ENCODE peak calls at places on chromosomes 11 and 22, in six cellular contexts. One of them, this sample, is unnamed.

GRCh38 chr11:78855146-78855545 is 280.5 kb upstream of the NARS2 start:
- DNase-seq in effector memory CD4-positive, alpha-beta T cell: no peak
- DNase-seq in esophagus muscularis mucosa: no peak
- DNase-seq in BE2C: no peak
- DNase-seq in left ventricle myocardium inferior: no peak
- DNase-seq in WERI-Rb-1: no peak
- DNase-seq in this sample: no peak

GRCh38 chr11:16881074-16881709 is 133.0 kb downstream of the PLEKHA7 start:
- DNase-seq in effector memory CD4-positive, alpha-beta T cell: no peak
- DNase-seq in esophagus muscularis mucosa: no peak
- DNase-seq in BE2C: no peak
- DNase-seq in left ventricle myocardium inferior: peak; percentile 65
- DNase-seq in WERI-Rb-1: peak; percentile 16
- DNase-seq in this sample: peak; percentile 77

GRCh38 chr11:15920856-15921629 is 435.3 kb downstream of the SOX6 start:
- DNase-seq in effector memory CD4-positive, alpha-beta T cell: no peak
- DNase-seq in esophagus muscularis mucosa: no peak
- DNase-seq in BE2C: no peak
- DNase-seq in left ventricle myocardium inferior: peak; percentile 46
- DNase-seq in WERI-Rb-1: no peak
- DNase-seq in this sample: no peak

GRCh38 chr11:101456812-101457211 is 127.0 kb downstream of the TRPC6 start:
- DNase-seq in effector memory CD4-positive, alpha-beta T cell: no peak
- DNase-seq in esophagus muscularis mucosa: no peak
- DNase-seq in BE2C: no peak
- DNase-seq in left ventricle myocardium inferior: no peak
- DNase-seq in WERI-Rb-1: no peak
- DNase-seq in this sample: no peak

GRCh38 chr22:27720860-27721259 is 80.7 kb downstream of the MN1 start:
- DNase-seq in effector memory CD4-positive, alpha-beta T cell: no peak
- DNase-seq in esophagus muscularis mucosa: no peak
- DNase-seq in BE2C: peak; percentile 25
- DNase-seq in left ventricle myocardium inferior: no peak
- DNase-seq in WERI-Rb-1: no peak
- DNase-seq in this sample: no peak

GRCh38 chr11:23765862-23766261 is 731.0 kb upstream of the LUZP2 start:
- DNase-seq in effector memory CD4-positive, alpha-beta T cell: no peak
- DNase-seq in esophagus muscularis mucosa: no peak
- DNase-seq in BE2C: no peak
- DNase-seq in left ventricle myocardium inferior: no peak
- DNase-seq in WERI-Rb-1: no peak
- DNase-seq in this sample: no peak

GRCh38 chr11:130278151-130278550 is 36.6 kb downstream of the ZBTB44 start:
- DNase-seq in effector memory CD4-positive, alpha-beta T cell: no peak
- DNase-seq in esophagus muscularis mucosa: no peak
- DNase-seq in BE2C: no peak
- DNase-seq in left ventricle myocardium inferior: no peak
- DNase-seq in WERI-Rb-1: no peak
- DNase-seq in this sample: no peak

GRCh38 chr11:62004473-62004872 is 37.0 kb upstream of the FTH1 start:
- DNase-seq in effector memory CD4-positive, alpha-beta T cell: no peak
- DNase-seq in esophagus muscularis mucosa: no peak
- DNase-seq in BE2C: no peak
- DNase-seq in left ventricle myocardium inferior: no peak
- DNase-seq in WERI-Rb-1: no peak
- DNase-seq in this sample: peak; percentile 59

GRCh38 chr11:47891886-47892285 is 43.7 kb upstream of the NUP160 start:
- DNase-seq in effector memory CD4-positive, alpha-beta T cell: no peak
- DNase-seq in esophagus muscularis mucosa: no peak
- DNase-seq in BE2C: no peak
- DNase-seq in left ventricle myocardium inferior: no peak
- DNase-seq in WERI-Rb-1: no peak
- DNase-seq in this sample: no peak

GRCh38 chr22:44623771-44624510 is 78.1 kb upstream of the PRR5 start:
- DNase-seq in effector memory CD4-positive, alpha-beta T cell: no peak
- DNase-seq in esophagus muscularis mucosa: no peak
- DNase-seq in BE2C: peak; percentile 57
- DNase-seq in left ventricle myocardium inferior: no peak
- DNase-seq in WERI-Rb-1: peak; percentile 75
- DNase-seq in this sample: peak; percentile 67

GRCh38 chr11:1877211-1878133 is 14.2 kb downstream of the PRR33 start:
- DNase-seq in effector memory CD4-positive, alpha-beta T cell: no peak
- DNase-seq in esophagus muscularis mucosa: no peak
- DNase-seq in BE2C: peak; percentile 54
- DNase-seq in left ventricle myocardium inferior: peak; percentile 74
- DNase-seq in WERI-Rb-1: no peak
- DNase-seq in this sample: peak; percentile 76

GRCh38 chr11:2975594-2975993 is 16.5 kb downstream of the NAP1L4 start:
- DNase-seq in effector memory CD4-positive, alpha-beta T cell: no peak
- DNase-seq in esophagus muscularis mucosa: no peak
- DNase-seq in BE2C: peak; percentile 28
- DNase-seq in left ventricle myocardium inferior: no peak
- DNase-seq in WERI-Rb-1: peak; percentile 43
- DNase-seq in this sample: no peak

GRCh38 chr11:126345759-126346585 is 9.5 kb upstream of the ST3GAL4 start:
- DNase-seq in effector memory CD4-positive, alpha-beta T cell: no peak
- DNase-seq in esophagus muscularis mucosa: no peak
- DNase-seq in BE2C: peak; percentile 78
- DNase-seq in left ventricle myocardium inferior: no peak
- DNase-seq in WERI-Rb-1: peak; percentile 64
- DNase-seq in this sample: no peak
- H3K9me3 ChIP-seq in effector memory CD4-positive, alpha-beta T cell: no peaks in the 10 kb centered on the region
- H3K9me3 ChIP-seq in esophagus muscularis mucosa: no peaks in the 10 kb centered on the region
- H3K9me3 ChIP-seq in BE2C: no peaks in the 10 kb centered on the region
- H3K9me3 ChIP-seq in left ventricle myocardium inferior: no peaks in the 10 kb centered on the region
- H3K9me3 ChIP-seq in WERI-Rb-1: no peaks in the 10 kb centered on the region
- H3K9me3 ChIP-seq in this sample: no peaks in the 10 kb centered on the region

GRCh38 chr11:124762077-124762623 is at the start of gene ESAM:
- DNase-seq in effector memory CD4-positive, alpha-beta T cell: peak; percentile 43
- DNase-seq in esophagus muscularis mucosa: peak; percentile 86
- DNase-seq in BE2C: no peak
- DNase-seq in left ventricle myocardium inferior: peak; percentile 59
- DNase-seq in WERI-Rb-1: peak; percentile 71
- DNase-seq in this sample: peak; percentile 74

GRCh38 chr11:124760806-124761205 is 1.3 kb downstream of the ESAM start:
- DNase-seq in effector memory CD4-positive, alpha-beta T cell: no peak
- DNase-seq in esophagus muscularis mucosa: peak; percentile 84
- DNase-seq in BE2C: no peak
- DNase-seq in left ventricle myocardium inferior: no peak
- DNase-seq in WERI-Rb-1: no peak
- DNase-seq in this sample: no peak

GRCh38 chr11:124762624-124763155 is 600 bp upstream of the ESAM start:
- DNase-seq in effector memory CD4-positive, alpha-beta T cell: no peak
- DNase-seq in esophagus muscularis mucosa: no peak
- DNase-seq in BE2C: no peak
- DNase-seq in left ventricle myocardium inferior: no peak
- DNase-seq in WERI-Rb-1: peak; percentile 46
- DNase-seq in this sample: no peak

GRCh38 chr11:124760205-124760652 is 1.9 kb downstream of the ESAM start:
- DNase-seq in effector memory CD4-positive, alpha-beta T cell: no peak
- DNase-seq in esophagus muscularis mucosa: peak; percentile 70
- DNase-seq in BE2C: no peak
- DNase-seq in left ventricle myocardium inferior: peak; percentile 54
- DNase-seq in WERI-Rb-1: no peak
- DNase-seq in this sample: peak; percentile 82

GRCh38 chr11:124761301-124762021 is 629 bp downstream of the ESAM start:
- DNase-seq in effector memory CD4-positive, alpha-beta T cell: no peak
- DNase-seq in esophagus muscularis mucosa: peak; percentile 45
- DNase-seq in BE2C: no peak
- DNase-seq in left ventricle myocardium inferior: peak; percentile 37
- DNase-seq in WERI-Rb-1: peak; percentile 68
- DNase-seq in this sample: no peak
- H3K4me3 ChIP-seq in effector memory CD4-positive, alpha-beta T cell: peak overlapping the region; percentile 70
- H3K4me3 ChIP-seq in esophagus muscularis mucosa: peak overlapping the region; percentile 54
- H3K4me3 ChIP-seq in BE2C: peak overlapping the region; percentile 20
- H3K4me3 ChIP-seq in left ventricle myocardium inferior: peak overlapping the region; percentile 82
- H3K4me3 ChIP-seq in WERI-Rb-1: peak overlapping the region; percentile 58
- H3K4me3 ChIP-seq in this sample: peak overlapping the region; percentile 66

DNA sequence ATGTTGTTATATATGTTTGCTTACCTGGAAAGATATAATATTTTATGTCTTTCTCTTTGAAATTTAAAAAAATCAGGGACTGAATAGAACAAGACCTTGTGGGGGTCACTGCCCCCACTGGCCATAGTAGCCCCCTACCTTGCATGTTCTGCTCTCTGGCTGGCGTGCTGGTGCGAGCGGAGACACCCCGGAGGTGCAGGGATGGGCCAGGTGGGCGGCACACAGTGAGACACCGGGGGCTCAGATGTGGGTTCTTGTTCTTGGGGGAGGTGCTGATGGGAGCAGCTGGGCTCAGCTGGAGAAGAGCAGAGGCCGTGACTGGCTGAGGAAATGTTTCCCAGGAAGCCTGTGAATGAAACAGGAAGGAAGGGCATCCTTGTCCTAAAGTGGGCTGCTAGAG is 20.2 kb downstream of the GAB4 start:
- DNase-seq in effector memory CD4-positive, alpha-beta T cell: no peak
- DNase-seq in esophagus muscularis mucosa: no peak
- DNase-seq in BE2C: no peak
- DNase-seq in left ventricle myocardium inferior: no peak
- DNase-seq in WERI-Rb-1: no peak
- DNase-seq in this sample: no peak
- H3K9me3 ChIP-seq in effector memory CD4-positive, alpha-beta T cell: no peaks in the 10 kb centered on the region
- H3K9me3 ChIP-seq in esophagus muscularis mucosa: no peaks in the 10 kb centered on the region
- H3K9me3 ChIP-seq in BE2C: no peaks in the 10 kb centered on the region
- H3K9me3 ChIP-seq in left ventricle myocardium inferior: peaks cover 22% of the 10 kb centered on the region
- H3K9me3 ChIP-seq in WERI-Rb-1: peaks cover 6% of the 10 kb centered on the region
- H3K9me3 ChIP-seq in this sample: peaks cover 14% of the 10 kb centered on the region

GRCh38 chr22:40679964-40680818 is 907 bp downstream of the MCHR1 start:
- DNase-seq in effector memory CD4-positive, alpha-beta T cell: no peak
- DNase-seq in esophagus muscularis mucosa: no peak
- DNase-seq in BE2C: peak; percentile 54
- DNase-seq in left ventricle myocardium inferior: no peak
- DNase-seq in WERI-Rb-1: peak; percentile 77
- DNase-seq in this sample: no peak
- H3K4me3 ChIP-seq in effector memory CD4-positive, alpha-beta T cell: no peak overlapping the region
- H3K4me3 ChIP-seq in esophagus muscularis mucosa: no peak overlapping the region
- H3K4me3 ChIP-seq in BE2C: peak overlapping the region; percentile 79
- H3K4me3 ChIP-seq in left ventricle myocardium inferior: peak overlapping the region; percentile 53
- H3K4me3 ChIP-seq in WERI-Rb-1: peak overlapping the region; percentile 26
- H3K4me3 ChIP-seq in this sample: no peak overlapping the region

GRCh38 chr11:57729479-57729878 is 11.8 kb upstream of the SELENOH start:
- DNase-seq in effector memory CD4-positive, alpha-beta T cell: no peak
- DNase-seq in esophagus muscularis mucosa: no peak
- DNase-seq in BE2C: no peak
- DNase-seq in left ventricle myocardium inferior: no peak
- DNase-seq in WERI-Rb-1: no peak
- DNase-seq in this sample: no peak
- H3K9me3 ChIP-seq in effector memory CD4-positive, alpha-beta T cell: no peaks in the 10 kb centered on the region
- H3K9me3 ChIP-seq in esophagus muscularis mucosa: no peaks in the 10 kb centered on the region
- H3K9me3 ChIP-seq in BE2C: no peaks in the 10 kb centered on the region
- H3K9me3 ChIP-seq in left ventricle myocardium inferior: no peaks in the 10 kb centered on the region
- H3K9me3 ChIP-seq in WERI-Rb-1: no peaks in the 10 kb centered on the region
- H3K9me3 ChIP-seq in this sample: no peaks in the 10 kb centered on the region

GRCh38 chr11:43996318-43996717 is 51.5 kb upstream of the ACCSL start:
- DNase-seq in effector memory CD4-positive, alpha-beta T cell: no peak
- DNase-seq in esophagus muscularis mucosa: no peak
- DNase-seq in BE2C: no peak
- DNase-seq in left ventricle myocardium inferior: no peak
- DNase-seq in WERI-Rb-1: no peak
- DNase-seq in this sample: no peak

GRCh38 chr11:43997022-43997665 is 50.6 kb upstream of the ACCSL start:
- DNase-seq in effector memory CD4-positive, alpha-beta T cell: no peak
- DNase-seq in esophagus muscularis mucosa: no peak
- DNase-seq in BE2C: no peak
- DNase-seq in left ventricle myocardium inferior: no peak
- DNase-seq in WERI-Rb-1: no peak
- DNase-seq in this sample: no peak

GRCh38 chr11:43989162-43989961 is 46.9 kb downstream of the C11orf96 start:
- DNase-seq in effector memory CD4-positive, alpha-beta T cell: no peak
- DNase-seq in esophagus muscularis mucosa: no peak
- DNase-seq in BE2C: peak; percentile 79
- DNase-seq in left ventricle myocardium inferior: peak; percentile 77
- DNase-seq in WERI-Rb-1: peak; percentile 82
- DNase-seq in this sample: peak; percentile 62

GRCh38 chr11:43992138-43992537 is 49.7 kb downstream of the C11orf96 start:
- DNase-seq in effector memory CD4-positive, alpha-beta T cell: no peak
- DNase-seq in esophagus muscularis mucosa: no peak
- DNase-seq in BE2C: no peak
- DNase-seq in left ventricle myocardium inferior: no peak
- DNase-seq in WERI-Rb-1: peak; percentile 90
- DNase-seq in this sample: no peak

GRCh38 chr11:43992834-43993637 is 50.6 kb downstream of the C11orf96 start:
- DNase-seq in effector memory CD4-positive, alpha-beta T cell: no peak
- DNase-seq in esophagus muscularis mucosa: no peak
- DNase-seq in BE2C: no peak
- DNase-seq in left ventricle myocardium inferior: peak; percentile 56
- DNase-seq in WERI-Rb-1: no peak
- DNase-seq in this sample: no peak
- H3K4me3 ChIP-seq in effector memory CD4-positive, alpha-beta T cell: no peak overlapping the region
- H3K4me3 ChIP-seq in esophagus muscularis mucosa: peak overlapping the region; percentile 2
- H3K4me3 ChIP-seq in BE2C: no peak overlapping the region
- H3K4me3 ChIP-seq in left ventricle myocardium inferior: peak overlapping the region; percentile 43
- H3K4me3 ChIP-seq in WERI-Rb-1: no peak overlapping the region
- H3K4me3 ChIP-seq in this sample: no peak overlapping the region

GRCh38 chr22:49645791-49646550 is 181.7 kb downstream of the BRD1 start:
- DNase-seq in effector memory CD4-positive, alpha-beta T cell: no peak
- DNase-seq in esophagus muscularis mucosa: no peak
- DNase-seq in BE2C: no peak
- DNase-seq in left ventricle myocardium inferior: no peak
- DNase-seq in WERI-Rb-1: no peak
- DNase-seq in this sample: peak; percentile 54

GRCh38 chr22:49646876-49647275 is 180.8 kb downstream of the BRD1 start:
- DNase-seq in effector memory CD4-positive, alpha-beta T cell: no peak
- DNase-seq in esophagus muscularis mucosa: no peak
- DNase-seq in BE2C: no peak
- DNase-seq in left ventricle myocardium inferior: no peak
- DNase-seq in WERI-Rb-1: no peak
- DNase-seq in this sample: peak; percentile 38

GRCh38 chr22:49643998-49644397 is 183.7 kb downstream of the BRD1 start:
- DNase-seq in effector memory CD4-positive, alpha-beta T cell: no peak
- DNase-seq in esophagus muscularis mucosa: no peak
- DNase-seq in BE2C: no peak
- DNase-seq in left ventricle myocardium inferior: no peak
- DNase-seq in WERI-Rb-1: no peak
- DNase-seq in this sample: no peak

GRCh38 chr22:49643466-49643865 is 184.2 kb downstream of the BRD1 start:
- DNase-seq in effector memory CD4-positive, alpha-beta T cell: no peak
- DNase-seq in esophagus muscularis mucosa: no peak
- DNase-seq in BE2C: no peak
- DNase-seq in left ventricle myocardium inferior: no peak
- DNase-seq in WERI-Rb-1: no peak
- DNase-seq in this sample: no peak

GRCh38 chr22:49645257-49645656 is 182.4 kb downstream of the BRD1 start:
- DNase-seq in effector memory CD4-positive, alpha-beta T cell: no peak
- DNase-seq in esophagus muscularis mucosa: no peak
- DNase-seq in BE2C: no peak
- DNase-seq in left ventricle myocardium inferior: no peak
- DNase-seq in WERI-Rb-1: no peak
- DNase-seq in this sample: no peak
- H3K9me3 ChIP-seq in effector memory CD4-positive, alpha-beta T cell: no peaks in the 10 kb centered on the region
- H3K9me3 ChIP-seq in esophagus muscularis mucosa: no peaks in the 10 kb centered on the region
- H3K9me3 ChIP-seq in BE2C: no peaks in the 10 kb centered on the region
- H3K9me3 ChIP-seq in left ventricle myocardium inferior: no peaks in the 10 kb centered on the region
- H3K9me3 ChIP-seq in WERI-Rb-1: no peaks in the 10 kb centered on the region
- H3K9me3 ChIP-seq in this sample: no peaks in the 10 kb centered on the region

GRCh38 chr11:123302751-123303195 is 107.7 kb upstream of the CLMP start:
- DNase-seq in effector memory CD4-positive, alpha-beta T cell: no peak
- DNase-seq in esophagus muscularis mucosa: no peak
- DNase-seq in BE2C: no peak
- DNase-seq in left ventricle myocardium inferior: no peak
- DNase-seq in WERI-Rb-1: no peak
- DNase-seq in this sample: no peak
- H3K4me3 ChIP-seq in effector memory CD4-positive, alpha-beta T cell: no peak overlapping the region
- H3K4me3 ChIP-seq in esophagus muscularis mucosa: no peak overlapping the region
- H3K4me3 ChIP-seq in BE2C: no peak overlapping the region
- H3K4me3 ChIP-seq in left ventricle myocardium inferior: no peak overlapping the region
- H3K4me3 ChIP-seq in WERI-Rb-1: no peak overlapping the region
- H3K4me3 ChIP-seq in this sample: no peak overlapping the region